ENCODE peak calls at places on chromosomes 3 and 15, in five cellular contexts. One of them, this sample, is unnamed.

GRCh38 chr15:32851619-32852416 is 134.0 kb downstream of the GREM1 start:
- DNase-seq in lower lobe of right lung: no peak
- DNase-seq in transverse colon: no peak
- DNase-seq in NAMALWA: no peak
- DNase-seq in AG04449: peak
- DNase-seq in this sample: peak

GRCh38 chr3:121592856-121593702 is at the start of gene FBXO40:
- DNase-seq in lower lobe of right lung: no peak
- DNase-seq in transverse colon: peak
- DNase-seq in NAMALWA: no peak
- DNase-seq in AG04449: no peak
- DNase-seq in this sample: no peak

GRCh38 chr3:55270976-55271375 is 216.1 kb downstream of the WNT5A start:
- DNase-seq in lower lobe of right lung: no peak
- DNase-seq in transverse colon: no peak
- DNase-seq in NAMALWA: no peak
- DNase-seq in AG04449: no peak
- DNase-seq in this sample: no peak

GRCh38 chr3:157416347-157417087 is 20.1 kb upstream of the PTX3 start:
- DNase-seq in lower lobe of right lung: no peak
- DNase-seq in transverse colon: no peak
- DNase-seq in NAMALWA: no peak
- DNase-seq in AG04449: no peak
- DNase-seq in this sample: no peak

GRCh38 chr3:60917136-60917535 is 334.1 kb downstream of the FHIT start:
- DNase-seq in lower lobe of right lung: no peak
- DNase-seq in transverse colon: no peak
- DNase-seq in NAMALWA: peak
- DNase-seq in AG04449: no peak
- DNase-seq in this sample: no peak

GRCh38 chr3:53250881-53251605 is 4.8 kb downstream of the TKT start:
- DNase-seq in lower lobe of right lung: no peak
- DNase-seq in transverse colon: no peak
- DNase-seq in NAMALWA: no peak
- DNase-seq in AG04449: no peak
- DNase-seq in this sample: no peak

GRCh38 chr15:40282870-40283614 is at the start of gene ANKRD63:
- DNase-seq in lower lobe of right lung: no peak
- DNase-seq in transverse colon: peak
- DNase-seq in NAMALWA: no peak
- DNase-seq in AG04449: no peak
- DNase-seq in this sample: peak

GRCh38 chr3:126617574-126617973 is 37.4 kb downstream of the TXNRD3 start:
- DNase-seq in lower lobe of right lung: no peak
- DNase-seq in transverse colon: no peak
- DNase-seq in NAMALWA: no peak
- DNase-seq in AG04449: no peak
- DNase-seq in this sample: no peak

GRCh38 chr15:84817461-84818081 is 415 bp downstream of the ALPK3 start:
- DNase-seq in lower lobe of right lung: no peak
- DNase-seq in transverse colon: no peak
- DNase-seq in NAMALWA: no peak
- DNase-seq in AG04449: no peak
- DNase-seq in this sample: no peak

GRCh38 chr3:78398401-78398800 is 1358.5 kb downstream of the ROBO2 start:
- DNase-seq in lower lobe of right lung: no peak
- DNase-seq in transverse colon: no peak
- DNase-seq in NAMALWA: no peak
- DNase-seq in AG04449: no peak
- DNase-seq in this sample: no peak

This sample was measured in foreskin fibroblast.